ENCODE peak calls at places on chromosome 12, in four cellular contexts. One of them, this sample, is unnamed.

GRCh38 chr12:70920251-70920851 is at the start of gene PTPRR:
- DNase-seq in choroid plexus epithelial cell: peak; percentile 2
- DNase-seq in brain microvascular endothelial cell: no peak
- DNase-seq in PC-3: no peak
- DNase-seq in this sample: no peak

GRCh38 chr12:89333564-89334252 is 18.6 kb downstream of the DUSP6 start:
- DNase-seq in choroid plexus epithelial cell: no peak
- DNase-seq in brain microvascular endothelial cell: no peak
- DNase-seq in PC-3: no peak
- DNase-seq in this sample: no peak

GRCh38 chr12:91506461-91506860 is 323.8 kb upstream of the DCN start:
- DNase-seq in choroid plexus epithelial cell: no peak
- DNase-seq in brain microvascular endothelial cell: peak; percentile 35
- DNase-seq in PC-3: no peak
- DNase-seq in this sample: no peak

GRCh38 chr12:110917467-110917866 is 2.9 kb downstream of the MYL2 start:
- DNase-seq in choroid plexus epithelial cell: peak; percentile 33
- DNase-seq in brain microvascular endothelial cell: peak; percentile 55
- DNase-seq in PC-3: peak; percentile 98
- DNase-seq in this sample: peak; percentile 15

GRCh38 chr12:122076743-122077495 is 1.6 kb upstream of the MLXIP start:
- DNase-seq in choroid plexus epithelial cell: no peak
- DNase-seq in brain microvascular endothelial cell: no peak
- DNase-seq in PC-3: no peak
- DNase-seq in this sample: no peak

GRCh38 chr12:105214141-105214540 is 21.8 kb downstream of the APPL2 start:
- DNase-seq in choroid plexus epithelial cell: no peak
- DNase-seq in brain microvascular endothelial cell: no peak
- DNase-seq in PC-3: peak; percentile 96
- DNase-seq in this sample: peak; percentile 42

GRCh38 chr12:94098466-94098865 is 49.9 kb upstream of the PLXNC1 start:
- DNase-seq in choroid plexus epithelial cell: peak; percentile 82
- DNase-seq in brain microvascular endothelial cell: peak; percentile 65
- DNase-seq in PC-3: peak; percentile 59
- DNase-seq in this sample: peak; percentile 55

GRCh38 chr12:116599285-116600122 is 40.3 kb downstream of the MAP1LC3B2 start:
- DNase-seq in choroid plexus epithelial cell: peak; percentile 73
- DNase-seq in brain microvascular endothelial cell: peak; percentile 68
- DNase-seq in PC-3: peak; percentile 91
- DNase-seq in this sample: peak; percentile 66

GRCh38 chr12:105218434-105218833 is 17.5 kb downstream of the APPL2 start:
- DNase-seq in choroid plexus epithelial cell: no peak
- DNase-seq in brain microvascular endothelial cell: no peak
- DNase-seq in PC-3: no peak
- DNase-seq in this sample: no peak

GRCh38 chr12:106919910-106920544 is 35.7 kb upstream of the TMEM263 start:
- DNase-seq in choroid plexus epithelial cell: peak; percentile 81
- DNase-seq in brain microvascular endothelial cell: peak; percentile 30
- DNase-seq in PC-3: peak; percentile 78
- DNase-seq in this sample: peak; percentile 50

GRCh38 chr12:47987411-47988072 is 16.7 kb downstream of the COL2A1 start:
- DNase-seq in choroid plexus epithelial cell: no peak
- DNase-seq in brain microvascular endothelial cell: no peak
- DNase-seq in PC-3: no peak
- DNase-seq in this sample: no peak

GRCh38 chr12:26954027-26954426 is 15.8 kb downstream of the FGFR1OP2 start:
- DNase-seq in choroid plexus epithelial cell: no peak
- DNase-seq in brain microvascular endothelial cell: no peak
- DNase-seq in PC-3: no peak
- DNase-seq in this sample: no peak

GRCh38 chr12:5710260-5710878 is 234.7 kb downstream of the ANO2 start:
- DNase-seq in choroid plexus epithelial cell: no peak
- DNase-seq in brain microvascular endothelial cell: no peak
- DNase-seq in PC-3: no peak
- DNase-seq in this sample: no peak

GRCh38 chr12:12645485-12645884 is 33.8 kb downstream of the CREBL2 start:
- DNase-seq in choroid plexus epithelial cell: peak; percentile 61
- DNase-seq in brain microvascular endothelial cell: peak; percentile 16
- DNase-seq in PC-3: peak; percentile 28
- DNase-seq in this sample: peak; percentile 24

GRCh38 chr12:122137681-122138080 is 36.3 kb downstream of the IL31 start:
- DNase-seq in choroid plexus epithelial cell: no peak
- DNase-seq in brain microvascular endothelial cell: no peak
- DNase-seq in PC-3: no peak
- DNase-seq in this sample: no peak

GRCh38 chr12:112381421-112381897 is 772 bp downstream of the HECTD4 start:
- DNase-seq in choroid plexus epithelial cell: peak; percentile 13
- DNase-seq in brain microvascular endothelial cell: no peak
- DNase-seq in PC-3: peak; percentile 56
- DNase-seq in this sample: no peak

GRCh38 chr12:103326190-103326589 is 169.6 kb downstream of the C12orf42 start:
- DNase-seq in choroid plexus epithelial cell: no peak
- DNase-seq in brain microvascular endothelial cell: no peak
- DNase-seq in PC-3: peak; percentile 55
- DNase-seq in this sample: no peak

GRCh38 chr12:6825398-6826124 is 2.6 kb upstream of the P3H3 start:
- DNase-seq in choroid plexus epithelial cell: peak; percentile 89
- DNase-seq in brain microvascular endothelial cell: peak; percentile 83
- DNase-seq in PC-3: peak; percentile 84
- DNase-seq in this sample: peak; percentile 73

GRCh38 chr12:61220337-61220736 is 1039.9 kb upstream of the USP15 start:
- DNase-seq in choroid plexus epithelial cell: no peak
- DNase-seq in brain microvascular endothelial cell: peak; percentile 18
- DNase-seq in PC-3: peak; percentile 68
- DNase-seq in this sample: no peak

GRCh38 chr12:111248221-111248620 is 120.7 kb downstream of the PHETA1 start:
- DNase-seq in choroid plexus epithelial cell: peak; percentile 9
- DNase-seq in brain microvascular endothelial cell: no peak
- DNase-seq in PC-3: peak; percentile 73
- DNase-seq in this sample: no peak

GRCh38 chr12:14207946-14208612 is 157.4 kb upstream of the ATF7IP start:
- DNase-seq in choroid plexus epithelial cell: no peak
- DNase-seq in brain microvascular endothelial cell: no peak
- DNase-seq in PC-3: peak; percentile 75
- DNase-seq in this sample: no peak

GRCh38 chr12:2652401-2653081 is 142.2 kb upstream of the FKBP4 start:
- DNase-seq in choroid plexus epithelial cell: no peak
- DNase-seq in brain microvascular endothelial cell: no peak
- DNase-seq in PC-3: no peak
- DNase-seq in this sample: no peak
- TF ChIP-seq CTCF in choroid plexus epithelial cell: no peak
- TF ChIP-seq CTCF in brain microvascular endothelial cell: no peak
- TF ChIP-seq CTCF in PC-3: peak; percentile 14
- TF ChIP-seq CTCF in this sample: no peak

DNA sequence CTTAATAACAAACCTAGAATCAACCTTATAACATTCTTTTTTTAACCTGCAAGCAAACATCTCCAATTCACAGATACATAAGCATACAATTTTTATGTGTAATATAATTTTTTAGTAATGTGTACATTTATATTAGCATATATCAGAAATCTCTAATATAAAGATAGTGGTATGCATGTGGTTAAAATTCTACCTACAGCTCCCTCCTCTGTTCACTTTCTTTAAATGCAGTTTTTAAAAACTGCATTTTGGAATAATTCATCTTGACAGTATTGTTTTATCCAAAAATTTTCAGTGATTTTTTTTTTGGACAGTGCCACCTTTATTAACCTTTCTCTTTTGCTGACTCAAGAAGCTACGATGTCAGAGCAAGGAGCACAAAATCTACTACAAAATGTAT is 13.2 kb upstream of the RXYLT1 start:
- DNase-seq in choroid plexus epithelial cell: peak; percentile 15
- DNase-seq in brain microvascular endothelial cell: no peak
- DNase-seq in PC-3: peak; percentile 34
- DNase-seq in this sample: no peak
- TF ChIP-seq CTCF in choroid plexus epithelial cell: peak; percentile 39
- TF ChIP-seq CTCF in brain microvascular endothelial cell: peak; percentile 20
- TF ChIP-seq CTCF in PC-3: peak; percentile 56
- TF ChIP-seq CTCF in this sample: peak; percentile 61

GRCh38 chr12:117718141-117718540 is 250.6 kb downstream of the KSR2 start:
- DNase-seq in choroid plexus epithelial cell: no peak
- DNase-seq in brain microvascular endothelial cell: no peak
- DNase-seq in PC-3: no peak
- DNase-seq in this sample: peak; percentile 22
- TF ChIP-seq CTCF in choroid plexus epithelial cell: no peak
- TF ChIP-seq CTCF in brain microvascular endothelial cell: no peak
- TF ChIP-seq CTCF in PC-3: no peak
- TF ChIP-seq CTCF in this sample: no peak

DNA sequence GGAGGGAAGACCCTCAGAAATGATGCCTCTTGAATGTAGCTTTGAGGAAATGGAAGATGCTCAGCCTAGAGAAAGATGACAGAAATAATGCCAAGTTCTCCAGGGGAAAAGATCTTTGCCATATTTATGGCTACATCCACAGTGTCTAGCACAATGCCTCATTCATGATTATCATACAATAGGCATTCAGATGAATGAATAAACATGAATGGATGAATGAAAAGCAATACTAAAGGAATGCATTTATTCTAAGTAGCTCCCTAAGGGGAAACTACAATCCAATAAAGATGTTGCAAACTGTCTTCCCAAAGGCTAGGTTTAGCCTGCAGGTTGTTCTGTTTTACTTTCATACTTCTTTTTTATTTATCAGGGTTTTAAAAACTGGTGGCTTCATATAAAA is 12.0 kb downstream of the TMTC1 start:
- DNase-seq in choroid plexus epithelial cell: no peak
- DNase-seq in brain microvascular endothelial cell: no peak
- DNase-seq in PC-3: peak; percentile 17
- DNase-seq in this sample: no peak
- TF ChIP-seq CTCF in choroid plexus epithelial cell: no peak
- TF ChIP-seq CTCF in brain microvascular endothelial cell: no peak
- TF ChIP-seq CTCF in PC-3: no peak
- TF ChIP-seq CTCF in this sample: no peak

DNA sequence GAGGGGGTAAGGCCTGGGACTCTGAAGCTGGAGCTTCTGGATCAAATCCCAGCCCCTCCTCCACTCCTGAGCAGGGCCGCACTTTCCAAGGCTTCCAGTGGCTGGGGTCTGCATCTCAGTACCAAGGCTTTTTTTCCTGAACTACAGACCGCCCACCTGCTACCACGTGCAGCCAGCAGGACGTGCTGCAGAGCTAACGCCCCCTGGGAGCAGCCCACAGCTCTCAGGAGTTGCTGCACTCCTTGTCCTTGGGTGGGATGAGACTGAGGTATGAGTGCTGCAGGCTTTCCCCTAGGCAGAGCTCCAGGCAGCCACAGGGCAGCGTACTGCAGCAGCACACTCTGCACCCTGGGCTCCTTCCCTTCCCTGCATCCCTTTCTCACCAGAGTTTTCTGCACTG is 25.8 kb downstream of the RBM19 start:
- DNase-seq in choroid plexus epithelial cell: no peak
- DNase-seq in brain microvascular endothelial cell: no peak
- DNase-seq in PC-3: no peak
- DNase-seq in this sample: no peak
- TF ChIP-seq CTCF in choroid plexus epithelial cell: no peak
- TF ChIP-seq CTCF in brain microvascular endothelial cell: no peak
- TF ChIP-seq CTCF in PC-3: no peak
- TF ChIP-seq CTCF in this sample: no peak

DNA sequence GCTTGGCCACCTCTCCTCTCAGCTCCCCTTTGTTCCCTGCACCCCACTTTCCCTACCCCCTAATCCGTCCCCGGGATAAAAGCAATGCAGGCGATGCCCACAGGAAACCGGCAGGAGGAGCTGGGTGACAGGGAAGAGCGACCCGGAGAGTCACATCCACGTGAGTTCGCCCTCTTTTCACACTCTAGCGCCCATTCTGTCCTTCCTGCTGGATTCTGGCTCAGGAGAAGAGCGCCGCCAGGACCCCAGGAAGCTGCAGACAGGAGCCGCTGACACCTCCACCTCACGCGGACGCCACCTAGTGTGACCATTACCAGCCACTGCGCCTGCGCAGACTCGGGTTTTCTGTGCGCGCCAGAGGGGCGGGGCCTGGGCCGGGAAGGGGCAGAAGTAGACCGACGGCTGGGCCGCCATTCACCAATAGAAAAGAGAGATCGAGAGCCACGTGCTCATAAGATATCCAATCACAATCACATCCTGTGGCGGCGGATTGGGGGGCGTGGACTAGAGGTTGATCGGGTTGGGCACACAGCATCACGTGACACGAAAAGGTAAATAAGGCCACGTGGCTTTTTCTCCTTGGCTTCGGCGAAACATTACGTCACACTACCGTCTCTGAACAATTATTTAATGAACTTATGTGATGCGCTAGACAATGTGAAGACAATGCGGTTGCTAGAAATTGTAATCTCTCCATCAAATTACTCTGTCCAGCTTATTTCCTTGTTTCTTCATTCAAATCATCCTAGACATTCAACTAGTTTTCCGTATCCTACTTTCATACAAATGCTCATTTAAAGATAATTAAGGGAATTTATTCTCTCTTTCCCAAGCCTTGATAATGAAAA is 10.1 kb downstream of the PLA2G1B start:
- DNase-seq in choroid plexus epithelial cell: peak; percentile 100
- DNase-seq in brain microvascular endothelial cell: peak; percentile 100
- DNase-seq in PC-3: peak; percentile 100
- DNase-seq in this sample: peak; percentile 99
- TF ChIP-seq CTCF in choroid plexus epithelial cell: peak; percentile 81
- TF ChIP-seq CTCF in brain microvascular endothelial cell: peak; percentile 82
- TF ChIP-seq CTCF in PC-3: peak; percentile 84
- TF ChIP-seq CTCF in this sample: peak; percentile 80

GRCh38 chr12:130669205-130669557 is 46.9 kb downstream of the RIMBP2 start:
- DNase-seq in choroid plexus epithelial cell: no peak
- DNase-seq in brain microvascular endothelial cell: no peak
- DNase-seq in PC-3: no peak
- DNase-seq in this sample: no peak

GRCh38 chr12:130666645-130667044 is 49.5 kb downstream of the RIMBP2 start:
- DNase-seq in choroid plexus epithelial cell: no peak
- DNase-seq in brain microvascular endothelial cell: no peak
- DNase-seq in PC-3: no peak
- DNase-seq in this sample: no peak

GRCh38 chr12:130668286-130669204 is 47.6 kb downstream of the RIMBP2 start:
- DNase-seq in choroid plexus epithelial cell: no peak
- DNase-seq in brain microvascular endothelial cell: no peak
- DNase-seq in PC-3: no peak
- DNase-seq in this sample: no peak

GRCh38 chr12:130665753-130666152 is 50.3 kb downstream of the RIMBP2 start:
- DNase-seq in choroid plexus epithelial cell: no peak
- DNase-seq in brain microvascular endothelial cell: no peak
- DNase-seq in PC-3: no peak
- DNase-seq in this sample: no peak

GRCh38 chr12:130667421-130667960 is 48.6 kb downstream of the RIMBP2 start:
- DNase-seq in choroid plexus epithelial cell: no peak
- DNase-seq in brain microvascular endothelial cell: no peak
- DNase-seq in PC-3: no peak
- DNase-seq in this sample: no peak
- TF ChIP-seq CTCF in choroid plexus epithelial cell: no peak
- TF ChIP-seq CTCF in brain microvascular endothelial cell: no peak
- TF ChIP-seq CTCF in PC-3: no peak
- TF ChIP-seq CTCF in this sample: no peak

GRCh38 chr12:1398673-1399072 is 195.7 kb downstream of the FBXL14 start:
- DNase-seq in choroid plexus epithelial cell: peak; percentile 52
- DNase-seq in brain microvascular endothelial cell: no peak
- DNase-seq in PC-3: peak; percentile 11
- DNase-seq in this sample: peak; percentile 66
- TF ChIP-seq CTCF in choroid plexus epithelial cell: peak; percentile 25
- TF ChIP-seq CTCF in brain microvascular endothelial cell: peak; percentile 27
- TF ChIP-seq CTCF in PC-3: no peak
- TF ChIP-seq CTCF in this sample: peak; percentile 59

This sample was measured in HFFc6.